ENCODE peak calls at places on chromosomes 6 and 20, in four cellular contexts. U is Caki2, R is right cardiac atrium, D is fibroblast of mammary gland. K is an unnamed sample.

GRCh38 chr20:62025832-62026563 is 39.7 kb downstream of the TAF4 start:
- DNase-seq in U (no peak), R (no peak), D (peak), K (peak)

GRCh38 chr6:150448221-150448620 is 79.4 kb downstream of the IYD start:
- DNase-seq in U (no peak), D (no peak), R (no peak), K (peak)

GRCh38 chr20:34880095-34880680 is 3.8 kb downstream of the ACSS2 start:
- DNase-seq in D (no peak), R (no peak), U (no peak), K (no peak)

GRCh38 chr20:25317351-25318075 is 69.6 kb downstream of the PYGB start:
- DNase-seq in R (no peak), D (no peak), U (no peak), K (no peak)

GRCh38 chr6:93017213-93017612 is 402.1 kb downstream of the EPHA7 start:
- DNase-seq in D (no peak), R (no peak), U (no peak), K (no peak)

GRCh38 chr6:74623027-74623426 is 582.8 kb downstream of the COL12A1 start:
- DNase-seq in R (no peak), D (no peak), U (no peak), K (no peak)

GRCh38 chr20:4802522-4802921 is 80.8 kb downstream of the PRND start:
- DNase-seq in R (no peak), D (no peak), U (no peak), K (no peak)

GRCh38 chr20:51402201-51402600 is 140.3 kb downstream of the NFATC2 start:
- DNase-seq in D (no peak), U (no peak), R (no peak), K (peak)

GRCh38 chr6:35247642-35248231 is 11.8 kb upstream of the ZNF76 start:
- DNase-seq in R (no peak), D (no peak), U (no peak), K (no peak)

GRCh38 chr6:41216616-41217015 is 11.5 kb upstream of the TREML4 start:
- DNase-seq in R (no peak), D (no peak), U (no peak), K (no peak)

GRCh38 chr6:104559435-104560202 is 300.1 kb downstream of the HACE1 start:
- DNase-seq in U (no peak), R (no peak), D (peak), K (no peak)

GRCh38 chr6:155693573-155694428 is 238.2 kb upstream of the NOX3 start:
- DNase-seq in D (no peak), R (no peak), U (peak), K (peak)

GRCh38 chr6:12719017-12719416 is 2.5 kb downstream of the PHACTR1 start:
- DNase-seq in U (no peak), R (no peak), D (no peak), K (no peak)

GRCh38 chr20:61796738-61797137 is 268.9 kb downstream of the TAF4 start:
- DNase-seq in U (no peak), R (no peak), D (no peak), K (no peak)

K was measured in kidney tubule cell.